ENCODE peak calls at places on chromosomes 7 and 10, in six cellular contexts. One of them, this sample, is unnamed.

GRCh38 chr10:52466464-52466863 is 152.4 kb downstream of the DKK1 start:
- DNase-seq in GM23338: no peak
- DNase-seq in tibial artery: peak; percentile 65
- DNase-seq in fibroblast of lung: no peak
- DNase-seq in mesenchymal stem cell: no peak
- DNase-seq in neuronal stem cell: no peak
- DNase-seq in this sample: no peak

GRCh38 chr10:100745882-100746412 is 565 bp downstream of the PAX2 start:
- DNase-seq in GM23338: peak; percentile 76
- DNase-seq in tibial artery: no peak
- DNase-seq in fibroblast of lung: no peak
- DNase-seq in mesenchymal stem cell: no peak
- DNase-seq in neuronal stem cell: no peak
- DNase-seq in this sample: no peak

GRCh38 chr10:121860810-121861209 is 67.0 kb downstream of the ATE1 start:
- DNase-seq in GM23338: no peak
- DNase-seq in tibial artery: no peak
- DNase-seq in fibroblast of lung: no peak
- DNase-seq in mesenchymal stem cell: no peak
- DNase-seq in neuronal stem cell: peak; percentile 43
- DNase-seq in this sample: no peak

GRCh38 chr7:123673752-123674398 is 18.2 kb downstream of the LMOD2 start:
- DNase-seq in GM23338: no peak
- DNase-seq in tibial artery: no peak
- DNase-seq in fibroblast of lung: no peak
- DNase-seq in mesenchymal stem cell: peak; percentile 16
- DNase-seq in neuronal stem cell: no peak
- DNase-seq in this sample: no peak

GRCh38 chr7:157016352-157017041 is 6.0 kb upstream of the MNX1 start:
- DNase-seq in GM23338: peak; percentile 82
- DNase-seq in tibial artery: peak; percentile 55
- DNase-seq in fibroblast of lung: no peak
- DNase-seq in mesenchymal stem cell: no peak
- DNase-seq in neuronal stem cell: no peak
- DNase-seq in this sample: peak; percentile 91

GRCh38 chr10:30430544-30431298 is 3.3 kb upstream of the MAP3K8 start:
- DNase-seq in GM23338: no peak
- DNase-seq in tibial artery: no peak
- DNase-seq in fibroblast of lung: no peak
- DNase-seq in mesenchymal stem cell: no peak
- DNase-seq in neuronal stem cell: no peak
- DNase-seq in this sample: no peak

GRCh38 chr10:133001114-133001513 is 58.7 kb upstream of the CFAP46 start:
- DNase-seq in GM23338: no peak
- DNase-seq in tibial artery: no peak
- DNase-seq in fibroblast of lung: no peak
- DNase-seq in mesenchymal stem cell: no peak
- DNase-seq in neuronal stem cell: no peak
- DNase-seq in this sample: no peak

GRCh38 chr10:77049896-77050295 is 587.7 kb downstream of the KCNMA1 start:
- DNase-seq in GM23338: no peak
- DNase-seq in tibial artery: no peak
- DNase-seq in fibroblast of lung: peak; percentile 69
- DNase-seq in mesenchymal stem cell: peak; percentile 11
- DNase-seq in neuronal stem cell: no peak
- DNase-seq in this sample: no peak

GRCh38 chr10:1737222-1738061 is at the start of gene ADARB2:
- DNase-seq in GM23338: peak; percentile 91
- DNase-seq in tibial artery: no peak
- DNase-seq in fibroblast of lung: peak; percentile 2
- DNase-seq in mesenchymal stem cell: peak; percentile 45
- DNase-seq in neuronal stem cell: peak; percentile 87
- DNase-seq in this sample: peak; percentile 21

GRCh38 chr7:48780862-48781261 is 143.5 kb upstream of the CDC14C start:
- DNase-seq in GM23338: no peak
- DNase-seq in tibial artery: no peak
- DNase-seq in fibroblast of lung: no peak
- DNase-seq in mesenchymal stem cell: no peak
- DNase-seq in neuronal stem cell: no peak
- DNase-seq in this sample: no peak

GRCh38 chr7:33933611-33934281 is 28.4 kb downstream of the BMPER start:
- DNase-seq in GM23338: no peak
- DNase-seq in tibial artery: no peak
- DNase-seq in fibroblast of lung: peak; percentile 88
- DNase-seq in mesenchymal stem cell: peak; percentile 83
- DNase-seq in neuronal stem cell: no peak
- DNase-seq in this sample: no peak

GRCh38 chr10:90800232-90800796 is 57.5 kb downstream of the HTR7 start:
- DNase-seq in GM23338: no peak
- DNase-seq in tibial artery: no peak
- DNase-seq in fibroblast of lung: no peak
- DNase-seq in mesenchymal stem cell: no peak
- DNase-seq in neuronal stem cell: no peak
- DNase-seq in this sample: no peak

GRCh38 chr10:90204131-90204955 is 503.0 kb downstream of the KIF20B start:
- DNase-seq in GM23338: no peak
- DNase-seq in tibial artery: no peak
- DNase-seq in fibroblast of lung: peak; percentile 57
- DNase-seq in mesenchymal stem cell: no peak
- DNase-seq in neuronal stem cell: no peak
- DNase-seq in this sample: no peak

GRCh38 chr7:40674316-40674715 is 539.5 kb downstream of the SUGCT start:
- DNase-seq in GM23338: no peak
- DNase-seq in tibial artery: no peak
- DNase-seq in fibroblast of lung: peak; percentile 39
- DNase-seq in mesenchymal stem cell: no peak
- DNase-seq in neuronal stem cell: no peak
- DNase-seq in this sample: no peak

GRCh38 chr10:132834891-132835847 is 49.2 kb upstream of the NKX6-2 start:
- DNase-seq in GM23338: no peak
- DNase-seq in tibial artery: peak; percentile 45
- DNase-seq in fibroblast of lung: no peak
- DNase-seq in mesenchymal stem cell: no peak
- DNase-seq in neuronal stem cell: no peak
- DNase-seq in this sample: no peak

GRCh38 chr7:120987280-120987679 is 1.2 kb upstream of the CPED1 start:
- DNase-seq in GM23338: no peak
- DNase-seq in tibial artery: no peak
- DNase-seq in fibroblast of lung: no peak
- DNase-seq in mesenchymal stem cell: no peak
- DNase-seq in neuronal stem cell: no peak
- DNase-seq in this sample: no peak
- H3K27me3 ChIP-seq in GM23338: peaks cover 18% of the 10 kb centered on the region
- H3K27me3 ChIP-seq in tibial artery: no peaks in the 10 kb centered on the region
- H3K27me3 ChIP-seq in fibroblast of lung: no peaks in the 10 kb centered on the region
- H3K27me3 ChIP-seq in mesenchymal stem cell: no peaks in the 10 kb centered on the region
- H3K27me3 ChIP-seq in neuronal stem cell: peaks cover 3% of the 10 kb centered on the region
- H3K27me3 ChIP-seq in this sample: no peaks in the 10 kb centered on the region

DNA sequence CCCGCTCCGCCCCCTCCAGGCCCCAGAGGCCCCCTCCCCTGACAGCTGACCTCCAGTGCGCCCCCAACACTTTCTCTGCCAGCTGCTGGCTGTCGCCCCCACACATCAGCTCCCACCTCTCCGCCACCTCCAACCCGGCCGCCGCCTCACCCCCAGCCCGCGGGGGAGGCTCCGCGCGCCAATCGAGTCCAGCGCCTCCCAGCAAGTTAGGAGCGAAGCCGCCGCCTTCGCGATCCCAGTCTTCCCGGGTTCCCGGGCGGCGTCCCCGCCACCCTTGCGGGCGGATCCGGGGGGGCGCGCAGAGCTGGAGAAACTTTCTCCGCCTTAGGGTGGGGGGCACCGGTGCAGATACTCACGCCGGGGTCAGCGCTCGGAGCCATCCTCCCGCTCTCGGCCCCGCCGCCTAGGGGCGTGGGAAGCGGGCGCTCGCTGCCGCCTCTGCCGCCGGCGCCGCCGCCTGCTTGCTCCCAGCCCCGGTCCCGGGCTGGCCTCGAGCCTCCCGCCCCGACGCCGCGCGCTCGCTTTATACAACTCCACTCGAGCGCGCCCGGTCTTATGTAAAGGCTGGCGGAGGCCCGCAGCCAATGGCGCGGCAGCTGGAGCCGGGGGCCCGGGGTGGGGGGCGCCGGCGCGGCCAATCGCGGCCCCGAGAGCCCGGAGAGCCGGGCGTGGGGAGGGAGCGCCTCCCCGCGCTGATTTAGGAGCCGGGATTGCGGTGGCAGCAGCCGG is at the start of gene CRTAC1:
- DNase-seq in GM23338: peak; percentile 92
- DNase-seq in tibial artery: peak; percentile 77
- DNase-seq in fibroblast of lung: peak; percentile 16
- DNase-seq in mesenchymal stem cell: peak; percentile 23
- DNase-seq in neuronal stem cell: peak; percentile 91
- DNase-seq in this sample: peak; percentile 94
- H3K27me3 ChIP-seq in GM23338: peaks cover 81% of the 10 kb centered on the region
- H3K27me3 ChIP-seq in tibial artery: peaks cover 69% of the 10 kb centered on the region
- H3K27me3 ChIP-seq in fibroblast of lung: peaks cover 31% of the 10 kb centered on the region
- H3K27me3 ChIP-seq in mesenchymal stem cell: peaks cover 92% of the 10 kb centered on the region
- H3K27me3 ChIP-seq in neuronal stem cell: peaks cover 84% of the 10 kb centered on the region
- H3K27me3 ChIP-seq in this sample: no peaks in the 10 kb centered on the region

DNA sequence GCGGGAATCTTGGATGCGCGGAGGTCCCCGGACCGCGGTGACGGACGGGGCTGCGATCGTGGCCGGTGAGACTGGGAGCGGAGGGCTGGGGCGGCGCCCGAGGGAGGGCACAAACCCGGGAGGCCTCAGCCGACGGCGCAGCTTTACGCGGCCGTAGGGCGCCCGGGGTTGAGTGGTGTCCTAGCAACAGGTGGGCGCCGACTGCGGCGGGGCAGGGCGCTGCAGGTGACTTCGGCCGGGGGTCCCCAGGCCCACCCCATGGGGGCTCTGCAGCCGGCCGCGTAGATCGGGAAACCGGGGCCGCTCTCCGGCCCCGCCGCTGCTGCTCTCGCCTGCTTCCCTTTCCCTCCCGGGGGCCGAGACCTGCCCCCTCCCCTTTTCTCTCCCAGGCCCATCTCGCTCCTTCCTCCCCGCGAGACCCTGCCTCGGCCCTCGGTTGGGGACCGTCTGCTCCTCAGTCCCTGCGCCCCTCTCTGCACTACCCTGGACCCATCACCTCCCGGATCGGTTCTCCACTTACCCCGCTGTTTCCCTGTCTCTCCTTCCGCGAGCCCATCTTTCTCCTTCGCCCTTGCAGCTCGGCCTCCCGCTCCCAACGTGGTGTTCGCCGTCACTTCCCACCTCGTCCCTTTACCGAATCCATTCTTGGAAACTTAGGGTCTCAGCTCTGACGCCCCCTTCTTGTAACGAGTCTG is 18.4 kb upstream of the ACBD5 start:
- DNase-seq in GM23338: peak; percentile 72
- DNase-seq in tibial artery: no peak
- DNase-seq in fibroblast of lung: no peak
- DNase-seq in mesenchymal stem cell: no peak
- DNase-seq in neuronal stem cell: no peak
- DNase-seq in this sample: no peak
- H3K27me3 ChIP-seq in GM23338: peaks cover 45% of the 10 kb centered on the region
- H3K27me3 ChIP-seq in tibial artery: peaks cover 50% of the 10 kb centered on the region
- H3K27me3 ChIP-seq in fibroblast of lung: peaks cover 27% of the 10 kb centered on the region
- H3K27me3 ChIP-seq in mesenchymal stem cell: peaks cover 54% of the 10 kb centered on the region
- H3K27me3 ChIP-seq in neuronal stem cell: peaks cover 32% of the 10 kb centered on the region
- H3K27me3 ChIP-seq in this sample: no peaks in the 10 kb centered on the region

GRCh38 chr7:27173412-27174076 is 576 bp downstream of the HOXA10 start:
- DNase-seq in GM23338: peak; percentile 48
- DNase-seq in tibial artery: peak; percentile 81
- DNase-seq in fibroblast of lung: no peak
- DNase-seq in mesenchymal stem cell: peak; percentile 50
- DNase-seq in neuronal stem cell: no peak
- DNase-seq in this sample: peak; percentile 14

GRCh38 chr7:27175626-27176342 is 1.7 kb upstream of the HOXA10 start:
- DNase-seq in GM23338: peak; percentile 60
- DNase-seq in tibial artery: peak; percentile 67
- DNase-seq in fibroblast of lung: no peak
- DNase-seq in mesenchymal stem cell: no peak
- DNase-seq in neuronal stem cell: no peak
- DNase-seq in this sample: peak; percentile 4

GRCh38 chr7:27175005-27175625 is 995 bp upstream of the HOXA10 start:
- DNase-seq in GM23338: peak; percentile 33
- DNase-seq in tibial artery: peak; percentile 76
- DNase-seq in fibroblast of lung: no peak
- DNase-seq in mesenchymal stem cell: no peak
- DNase-seq in neuronal stem cell: no peak
- DNase-seq in this sample: peak; percentile 4

GRCh38 chr7:27172823-27173411 is 1.2 kb downstream of the HOXA10 start:
- DNase-seq in GM23338: peak; percentile 48
- DNase-seq in tibial artery: peak; percentile 95
- DNase-seq in fibroblast of lung: no peak
- DNase-seq in mesenchymal stem cell: peak; percentile 60
- DNase-seq in neuronal stem cell: no peak
- DNase-seq in this sample: peak; percentile 44

GRCh38 chr7:27174077-27175004 is at the start of gene HOXA10:
- DNase-seq in GM23338: peak; percentile 41
- DNase-seq in tibial artery: peak; percentile 86
- DNase-seq in fibroblast of lung: no peak
- DNase-seq in mesenchymal stem cell: no peak
- DNase-seq in neuronal stem cell: no peak
- DNase-seq in this sample: peak; percentile 20
- H3K27me3 ChIP-seq in GM23338: peaks cover 100% of the 10 kb centered on the region
- H3K27me3 ChIP-seq in tibial artery: peaks cover 3% of the 10 kb centered on the region
- H3K27me3 ChIP-seq in fibroblast of lung: peaks cover 66% of the 10 kb centered on the region
- H3K27me3 ChIP-seq in mesenchymal stem cell: no peaks in the 10 kb centered on the region
- H3K27me3 ChIP-seq in neuronal stem cell: peaks cover 99% of the 10 kb centered on the region
- H3K27me3 ChIP-seq in this sample: peaks cover 63% of the 10 kb centered on the region

DNA sequence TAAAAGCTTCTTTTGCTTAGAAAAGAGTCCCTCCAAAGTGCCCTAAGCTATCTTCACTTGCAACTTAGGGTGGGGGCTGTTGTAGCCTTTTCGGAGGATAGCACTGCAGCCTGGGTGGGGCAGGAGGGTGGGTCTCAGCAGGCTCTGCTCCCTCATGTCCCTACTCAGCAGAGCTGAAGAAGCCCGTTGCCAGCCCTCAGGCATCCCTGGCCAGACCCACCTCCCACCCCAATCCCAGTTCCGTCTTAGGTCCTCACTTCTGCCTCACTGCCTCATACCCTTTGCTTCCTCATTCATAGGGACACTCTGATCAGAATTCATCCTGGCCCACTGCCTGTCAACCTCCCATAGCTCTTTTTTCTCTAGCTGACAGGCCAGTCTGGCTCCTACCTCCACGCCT is 99.8 kb upstream of the ZMIZ1 start:
- DNase-seq in GM23338: no peak
- DNase-seq in tibial artery: no peak
- DNase-seq in fibroblast of lung: no peak
- DNase-seq in mesenchymal stem cell: no peak
- DNase-seq in neuronal stem cell: no peak
- DNase-seq in this sample: no peak
- H3K27me3 ChIP-seq in GM23338: no peaks in the 10 kb centered on the region
- H3K27me3 ChIP-seq in tibial artery: no peaks in the 10 kb centered on the region
- H3K27me3 ChIP-seq in fibroblast of lung: no peaks in the 10 kb centered on the region
- H3K27me3 ChIP-seq in mesenchymal stem cell: peaks cover 4% of the 10 kb centered on the region
- H3K27me3 ChIP-seq in neuronal stem cell: no peaks in the 10 kb centered on the region
- H3K27me3 ChIP-seq in this sample: no peaks in the 10 kb centered on the region

DNA sequence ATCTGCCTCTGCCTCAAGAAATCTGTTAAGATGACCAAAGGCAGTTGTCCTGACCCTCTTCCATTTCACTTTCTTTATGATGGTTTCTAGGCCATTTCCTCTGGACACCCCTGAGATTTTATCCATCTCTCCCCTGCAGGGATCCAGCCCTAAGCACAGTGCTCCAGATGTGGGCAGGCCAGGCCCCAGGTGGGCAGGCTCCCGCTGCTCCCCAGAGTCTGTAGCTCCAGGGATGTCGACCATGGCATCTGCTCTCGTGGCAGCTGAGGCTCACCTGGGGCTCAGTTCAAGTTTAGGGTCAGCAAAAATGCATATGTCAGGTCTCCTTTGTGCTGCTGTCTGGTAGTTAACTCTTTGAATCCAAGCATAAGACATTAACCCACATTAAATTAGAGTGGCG is 11.8 kb downstream of the CEP41 start:
- DNase-seq in GM23338: no peak
- DNase-seq in tibial artery: no peak
- DNase-seq in fibroblast of lung: no peak
- DNase-seq in mesenchymal stem cell: no peak
- DNase-seq in neuronal stem cell: no peak
- DNase-seq in this sample: no peak
- H3K27me3 ChIP-seq in GM23338: no peaks in the 10 kb centered on the region
- H3K27me3 ChIP-seq in tibial artery: no peaks in the 10 kb centered on the region
- H3K27me3 ChIP-seq in fibroblast of lung: no peaks in the 10 kb centered on the region
- H3K27me3 ChIP-seq in mesenchymal stem cell: no peaks in the 10 kb centered on the region
- H3K27me3 ChIP-seq in neuronal stem cell: no peaks in the 10 kb centered on the region
- H3K27me3 ChIP-seq in this sample: no peaks in the 10 kb centered on the region

This sample was measured in WERI-Rb-1.